ENCODE peak calls at places on chromosome 22, in ten cellular contexts. V is uterus; F is upper lobe of right lung; K is K562; G is lung; W is breast epithelium; T is colonic mucosa; S is IMR-90; Z is esophagus squamous epithelium; I is naive thymus-derived CD4-positive, alpha-beta T cell. E is an unnamed sample.

GRCh38 chr22:24588370-24588755 is 4.5 kb downstream of the LRRC75B start:
- DNase-seq in V (no peak), F (no peak), K (no peak), G (no peak), W (peak; percentile 74), T (no peak), S (no peak), Z (no peak), I (no peak), E (no peak)

GRCh38 chr22:33188316-33188715 is 130.1 kb upstream of the SYN3 start:
- DNase-seq in V (no peak), F (no peak), K (no peak), G (no peak), W (no peak), T (no peak), S (no peak), Z (no peak), I (no peak), E (no peak)

GRCh38 chr22:21947040-21948014 is 5.3 kb downstream of the PPM1F start:
- DNase-seq in V (no peak), F (no peak), K (peak; percentile 100), G (no peak), W (no peak), T (no peak), S (peak; percentile 71), Z (no peak), I (no peak), E (no peak)

GRCh38 chr22:23817146-23817545 is 21.7 kb downstream of the DERL3 start:
- DNase-seq in V (no peak), F (no peak), K (no peak), G (no peak), W (no peak), T (no peak), S (no peak), Z (no peak), I (no peak), E (no peak)

GRCh38 chr22:46137218-46137766 is 13.0 kb upstream of the PPARA start:
- DNase-seq in V (no peak), F (no peak), K (no peak), G (no peak), W (no peak), T (no peak), S (no peak), Z (no peak), I (no peak), E (no peak)

GRCh38 chr22:41576877-41577276 is 12.8 kb downstream of the PMM1 start:
- DNase-seq in V (peak; percentile 47), F (no peak), K (peak; percentile 62), G (no peak), W (no peak), T (peak; percentile 40), S (peak; percentile 52), Z (no peak), I (peak; percentile 10), E (peak; percentile 63)

GRCh38 chr22:35307892-35308291 is 8.2 kb downstream of the TOM1 start:
- DNase-seq in V (no peak), F (peak; percentile 10), K (no peak), G (no peak), W (no peak), T (no peak), S (no peak), Z (no peak), I (no peak), E (no peak)

GRCh38 chr22:22342697-22343602 is 98.4 kb downstream of the VPREB1 start:
- DNase-seq in V (no peak), F (peak; percentile 80), K (peak; percentile 99), G (peak; percentile 92), W (peak; percentile 66), T (peak; percentile 90), S (no peak), Z (no peak), I (peak; percentile 42), E (no peak)

GRCh38 chr22:27825174-27825573 is 23.6 kb upstream of the MN1 start:
- DNase-seq in V (no peak), F (no peak), K (peak; percentile 30), G (no peak), W (no peak), T (no peak), S (no peak), Z (no peak), I (no peak), E (no peak)

GRCh38 chr22:27732391-27732790 is 69.2 kb downstream of the MN1 start:
- DNase-seq in V (no peak), F (peak; percentile 58), K (no peak), G (no peak), W (no peak), T (no peak), S (no peak), Z (no peak), I (no peak), E (no peak)

GRCh38 chr22:27984001-27984695 is 65.1 kb upstream of the PITPNB start:
- DNase-seq in V (no peak), F (no peak), K (no peak), G (no peak), W (no peak), T (no peak), S (no peak), Z (no peak), I (no peak), E (no peak)

GRCh38 chr22:26957176-26957575 is 299.8 kb downstream of the MIAT start:
- DNase-seq in V (no peak), F (no peak), K (no peak), G (no peak), W (no peak), T (no peak), S (no peak), Z (no peak), I (no peak), E (no peak)

GRCh38 chr22:24953294-24954113 is 988 bp downstream of the KIAA1671 start:
- DNase-seq in V (no peak), F (peak; percentile 74), K (no peak), G (peak; percentile 42), W (no peak), T (peak; percentile 69), S (no peak), Z (no peak), I (no peak), E (no peak)

GRCh38 chr22:41672780-41673509 is 15.7 kb downstream of the SNU13 start:
- DNase-seq in V (no peak), F (no peak), K (no peak), G (no peak), W (no peak), T (no peak), S (no peak), Z (no peak), I (no peak), E (peak; percentile 47)

GRCh38 chr22:44151661-44152060 is 29.1 kb upstream of the PARVG start:
- DNase-seq in V (no peak), F (no peak), K (no peak), G (no peak), W (no peak), T (no peak), S (peak; percentile 78), Z (no peak), I (no peak), E (peak; percentile 69)

GRCh38 chr22:29269731-29270474 is 1.8 kb downstream of the EWSR1 start:
- DNase-seq in V (no peak), F (no peak), K (no peak), G (no peak), W (no peak), T (peak; percentile 30), S (peak; percentile 12), Z (no peak), I (no peak), E (peak; percentile 45)
- H3K27ac ChIP-seq in V (peak overlapping the region; percentile 97), F (peak overlapping the region; percentile 100), K (peak overlapping the region; percentile 49), G (no peak overlapping the region), W (peak overlapping the region; percentile 10), T (peak overlapping the region; percentile 95), S (no peak overlapping the region), Z (peak overlapping the region; percentile 99), I (peak overlapping the region; percentile 98), E (no peak overlapping the region)

DNA sequence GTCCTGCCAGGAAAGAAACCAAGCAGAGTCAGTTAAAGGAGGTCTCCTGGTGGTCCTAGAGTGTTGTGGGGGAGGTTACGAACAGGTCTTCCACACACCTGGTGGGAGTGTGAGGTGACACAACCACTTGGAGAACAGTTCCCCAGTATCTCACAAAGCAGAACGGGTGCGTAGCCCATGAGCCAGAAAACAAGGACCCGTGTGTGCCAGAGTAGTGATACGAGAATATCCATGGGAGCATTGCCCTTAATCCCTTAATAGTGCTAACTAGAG is 21.7 kb upstream of the CLDN5 start:
- DNase-seq in V (no peak), F (no peak), K (no peak), G (no peak), W (no peak), T (no peak), S (no peak), Z (no peak), I (no peak), E (no peak)
- H3K4me3 ChIP-seq in V (no peak overlapping the region), F (no peak overlapping the region), K (no peak overlapping the region), G (no peak overlapping the region), W (no peak overlapping the region), T (no peak overlapping the region), S (no peak overlapping the region), Z (no peak overlapping the region), I (no peak overlapping the region), E (no peak overlapping the region)

DNA sequence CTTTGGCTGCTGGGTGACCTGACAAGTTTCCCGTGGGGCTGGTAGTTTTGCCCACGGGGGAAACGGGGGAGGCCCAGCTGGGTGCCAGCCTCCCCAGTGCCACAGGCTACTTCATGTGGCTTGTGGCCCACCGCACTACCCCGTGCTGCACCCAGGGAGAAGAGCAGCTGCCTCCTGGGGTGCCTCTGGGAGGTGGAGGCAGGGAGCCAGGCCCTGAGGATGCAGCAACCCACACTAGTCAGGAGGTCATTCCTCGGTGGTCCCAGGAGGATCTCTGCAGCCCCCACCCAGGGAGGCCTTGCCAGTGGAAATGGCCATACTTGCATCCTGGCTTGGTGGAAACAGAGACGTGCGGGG is 3.5 kb downstream of the PIM3 start:
- DNase-seq in V (peak; percentile 15), F (peak; percentile 62), K (no peak), G (peak; percentile 30), W (peak; percentile 46), T (no peak), S (no peak), Z (no peak), I (no peak), E (no peak)
- H3K27ac ChIP-seq in V (peak overlapping the region; percentile 95), F (peak overlapping the region; percentile 87), K (no peak overlapping the region), G (peak overlapping the region; percentile 68), W (peak overlapping the region; percentile 96), T (peak overlapping the region; percentile 96), S (no peak overlapping the region), Z (peak overlapping the region; percentile 88), I (peak overlapping the region; percentile 90), E (no peak overlapping the region)

DNA sequence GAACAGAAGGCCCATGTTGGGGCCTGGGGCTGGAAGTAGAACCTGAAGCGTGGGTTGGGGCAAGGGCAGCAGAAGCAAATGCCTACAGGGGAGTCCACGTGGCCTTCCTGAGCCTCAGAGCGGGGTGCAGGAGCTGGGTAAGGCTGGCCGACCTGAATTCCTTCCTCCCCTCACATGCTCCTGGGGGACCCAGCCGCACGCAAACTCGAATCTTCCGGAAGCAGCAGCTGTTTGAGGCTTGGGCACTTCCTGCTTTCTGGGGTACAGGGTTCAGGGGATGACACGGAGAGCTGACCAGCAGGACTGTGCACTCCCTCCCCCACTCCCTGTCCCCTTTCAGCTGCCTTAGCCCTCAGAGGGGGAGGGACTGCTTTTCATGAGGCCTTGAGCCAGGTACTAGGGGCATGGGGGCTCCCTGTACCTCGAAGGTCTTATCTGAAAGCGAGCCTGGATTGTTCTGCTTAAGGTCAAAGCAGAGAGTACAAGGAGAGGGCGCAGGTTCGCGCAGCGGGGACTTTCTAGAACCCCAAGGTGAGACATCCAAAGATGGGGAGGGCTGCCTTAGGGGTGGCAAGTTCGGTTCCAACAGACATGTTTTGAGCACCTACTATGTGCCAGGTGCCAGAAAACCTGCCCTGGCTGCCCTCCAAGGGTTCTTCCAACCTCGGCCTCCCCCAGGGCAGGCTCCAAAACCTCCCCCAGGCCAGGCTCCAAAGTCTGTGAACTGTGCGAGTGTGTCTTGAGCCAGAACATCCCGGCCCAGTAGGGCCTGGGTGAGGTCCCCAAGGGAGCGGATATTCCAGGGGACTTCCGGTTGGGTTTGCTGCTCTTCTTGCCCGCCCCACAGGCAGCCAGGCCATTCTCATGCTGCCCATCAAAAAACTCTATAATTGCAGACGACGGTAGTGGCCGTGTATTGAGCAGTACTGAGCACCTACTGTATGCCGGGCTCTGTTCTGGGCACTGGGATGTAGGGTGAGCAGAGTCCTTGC is 1.7 kb downstream of the NCF4 start:
- DNase-seq in V (no peak), F (peak; percentile 64), K (no peak), G (peak; percentile 44), W (no peak), T (no peak), S (no peak), Z (no peak), I (no peak), E (no peak)
- H3K4me3 ChIP-seq in V (no peak overlapping the region), F (peak overlapping the region; percentile 47), K (no peak overlapping the region), G (no peak overlapping the region), W (no peak overlapping the region), T (no peak overlapping the region), S (no peak overlapping the region), Z (no peak overlapping the region), I (no peak overlapping the region), E (no peak overlapping the region)

E was measured in SJSA1.